ENCODE peak calls at places on chromosomes 5 and 9, in seven cellular contexts. One of them, this sample, is unnamed.
A peak's percentile ranks its signal among the peaks of the same experiment; 100 is the strongest.

GRCh38 chr9:114371986-114372917 is 15.5 kb downstream of the AKNA start:
- DNase-seq in SK-N-SH: peak; percentile 77
- DNase-seq in lung: no peak
- DNase-seq in cardiac fibroblast: peak; percentile 22
- DNase-seq in HCT116: no peak
- DNase-seq in GM23338: no peak
- DNase-seq in colonic mucosa: no peak
- DNase-seq in this sample: no peak

GRCh38 chr9:97986466-97986865 is 3.3 kb downstream of the ANP32B start:
- DNase-seq in lung: no peak
- DNase-seq in GM23338: no peak
- DNase-seq in colonic mucosa: no peak
- DNase-seq in cardiac fibroblast: no peak
- DNase-seq in HCT116: no peak
- DNase-seq in SK-N-SH: no peak
- DNase-seq in this sample: no peak

GRCh38 chr5:137264041-137264440 is 235.1 kb downstream of the SPOCK1 start:
- DNase-seq in cardiac fibroblast: peak; percentile 34
- DNase-seq in GM23338: no peak
- DNase-seq in HCT116: no peak
- DNase-seq in lung: no peak
- DNase-seq in colonic mucosa: no peak
- DNase-seq in SK-N-SH: no peak
- DNase-seq in this sample: no peak

GRCh38 chr9:137807721-137808703 is 69.6 kb upstream of the CACNA1B start:
- DNase-seq in SK-N-SH: no peak
- DNase-seq in HCT116: no peak
- DNase-seq in lung: no peak
- DNase-seq in GM23338: no peak
- DNase-seq in cardiac fibroblast: no peak
- DNase-seq in colonic mucosa: no peak
- DNase-seq in this sample: no peak

GRCh38 chr9:105637787-105638395 is 24.4 kb upstream of the TAL2 start:
- DNase-seq in lung: no peak
- DNase-seq in colonic mucosa: no peak
- DNase-seq in cardiac fibroblast: peak; percentile 16
- DNase-seq in HCT116: no peak
- DNase-seq in SK-N-SH: no peak
- DNase-seq in GM23338: peak; percentile 48
- DNase-seq in this sample: no peak

GRCh38 chr9:114390952-114391351 is 3.2 kb upstream of the AKNA start:
- DNase-seq in lung: no peak
- DNase-seq in colonic mucosa: no peak
- DNase-seq in GM23338: no peak
- DNase-seq in SK-N-SH: no peak
- DNase-seq in HCT116: no peak
- DNase-seq in cardiac fibroblast: no peak
- DNase-seq in this sample: no peak

GRCh38 chr5:67165524-67166459 is 30.8 kb downstream of the CD180 start:
- DNase-seq in colonic mucosa: peak; percentile 91
- DNase-seq in GM23338: peak; percentile 94
- DNase-seq in SK-N-SH: peak; percentile 41
- DNase-seq in HCT116: peak; percentile 73
- DNase-seq in cardiac fibroblast: peak; percentile 87
- DNase-seq in lung: peak; percentile 86
- DNase-seq in this sample: peak; percentile 73

GRCh38 chr5:35920890-35921289 is 17.5 kb downstream of the CAPSL start:
- DNase-seq in lung: no peak
- DNase-seq in cardiac fibroblast: peak; percentile 18
- DNase-seq in GM23338: peak; percentile 50
- DNase-seq in colonic mucosa: no peak
- DNase-seq in SK-N-SH: peak; percentile 33
- DNase-seq in HCT116: no peak
- DNase-seq in this sample: no peak

GRCh38 chr9:38062498-38063362 is 6.3 kb downstream of the SHB start:
- DNase-seq in HCT116: no peak
- DNase-seq in cardiac fibroblast: peak; percentile 72
- DNase-seq in GM23338: no peak
- DNase-seq in SK-N-SH: no peak
- DNase-seq in lung: no peak
- DNase-seq in colonic mucosa: no peak
- DNase-seq in this sample: peak; percentile 83

GRCh38 chr5:125981016-125981415 is 442.2 kb upstream of the GRAMD2B start:
- DNase-seq in HCT116: no peak
- DNase-seq in SK-N-SH: no peak
- DNase-seq in colonic mucosa: no peak
- DNase-seq in GM23338: no peak
- DNase-seq in cardiac fibroblast: no peak
- DNase-seq in lung: no peak
- DNase-seq in this sample: no peak

GRCh38 chr5:472076-472655 is 29.2 kb downstream of the EXOC3 start:
- DNase-seq in cardiac fibroblast: peak; percentile 14
- DNase-seq in GM23338: no peak
- DNase-seq in colonic mucosa: peak; percentile 41
- DNase-seq in lung: no peak
- DNase-seq in HCT116: no peak
- DNase-seq in SK-N-SH: peak; percentile 71
- DNase-seq in this sample: no peak

GRCh38 chr9:70600479-70600878 is 186.0 kb upstream of the KLF9 start:
- DNase-seq in lung: no peak
- DNase-seq in colonic mucosa: no peak
- DNase-seq in SK-N-SH: no peak
- DNase-seq in GM23338: no peak
- DNase-seq in HCT116: no peak
- DNase-seq in cardiac fibroblast: peak; percentile 71
- DNase-seq in this sample: peak; percentile 80

GRCh38 chr5:36150676-36151433 is 832 bp downstream of the LMBRD2 start:
- DNase-seq in colonic mucosa: peak; percentile 44
- DNase-seq in HCT116: peak; percentile 19
- DNase-seq in SK-N-SH: peak; percentile 57
- DNase-seq in GM23338: peak; percentile 74
- DNase-seq in lung: no peak
- DNase-seq in cardiac fibroblast: peak; percentile 58
- DNase-seq in this sample: peak; percentile 45

GRCh38 chr5:134511796-134512660 is 13.4 kb upstream of the JADE2 start:
- DNase-seq in cardiac fibroblast: peak; percentile 74
- DNase-seq in lung: peak; percentile 80
- DNase-seq in colonic mucosa: peak; percentile 72
- DNase-seq in GM23338: peak; percentile 87
- DNase-seq in SK-N-SH: no peak
- DNase-seq in HCT116: no peak
- DNase-seq in this sample: peak; percentile 40

GRCh38 chr5:177427211-177427822 is 841 bp downstream of the GRK6 start:
- DNase-seq in colonic mucosa: no peak
- DNase-seq in SK-N-SH: peak; percentile 78
- DNase-seq in lung: no peak
- DNase-seq in cardiac fibroblast: no peak
- DNase-seq in GM23338: no peak
- DNase-seq in HCT116: no peak
- DNase-seq in this sample: no peak

GRCh38 chr5:6505779-6506557 is 57.3 kb downstream of the UBE2QL1 start:
- DNase-seq in cardiac fibroblast: no peak
- DNase-seq in HCT116: no peak
- DNase-seq in GM23338: no peak
- DNase-seq in SK-N-SH: no peak
- DNase-seq in lung: no peak
- DNase-seq in colonic mucosa: no peak
- DNase-seq in this sample: no peak

GRCh38 chr5:116372931-116373597 is 201.6 kb downstream of the SEMA6A start:
- DNase-seq in SK-N-SH: no peak
- DNase-seq in HCT116: no peak
- DNase-seq in cardiac fibroblast: no peak
- DNase-seq in lung: no peak
- DNase-seq in GM23338: no peak
- DNase-seq in colonic mucosa: no peak
- DNase-seq in this sample: no peak

GRCh38 chr9:72082536-72082935 is 22.1 kb upstream of the C9orf57 start:
- DNase-seq in colonic mucosa: no peak
- DNase-seq in cardiac fibroblast: no peak
- DNase-seq in SK-N-SH: no peak
- DNase-seq in HCT116: no peak
- DNase-seq in lung: no peak
- DNase-seq in GM23338: no peak
- DNase-seq in this sample: no peak

GRCh38 chr5:138083702-138084101 is at the start of gene WNT8A:
- DNase-seq in cardiac fibroblast: no peak
- DNase-seq in GM23338: no peak
- DNase-seq in SK-N-SH: no peak
- DNase-seq in HCT116: no peak
- DNase-seq in colonic mucosa: no peak
- DNase-seq in lung: no peak
- DNase-seq in this sample: no peak

GRCh38 chr9:133658442-133659431 is 22.6 kb downstream of the DBH start:
- DNase-seq in SK-N-SH: no peak
- DNase-seq in HCT116: peak; percentile 15
- DNase-seq in cardiac fibroblast: peak; percentile 12
- DNase-seq in GM23338: no peak
- DNase-seq in lung: peak; percentile 56
- DNase-seq in colonic mucosa: peak; percentile 53
- DNase-seq in this sample: peak; percentile 11

GRCh38 chr5:72133212-72133990 is 26.1 kb downstream of the MAP1B start:
- DNase-seq in GM23338: no peak
- DNase-seq in lung: no peak
- DNase-seq in colonic mucosa: no peak
- DNase-seq in SK-N-SH: no peak
- DNase-seq in cardiac fibroblast: peak; percentile 85
- DNase-seq in HCT116: no peak
- DNase-seq in this sample: no peak

GRCh38 chr5:5141625-5142527 is 1.7 kb downstream of the ADAMTS16 start:
- DNase-seq in lung: peak; percentile 47
- DNase-seq in cardiac fibroblast: peak; percentile 76
- DNase-seq in colonic mucosa: peak; percentile 63
- DNase-seq in GM23338: peak; percentile 87
- DNase-seq in HCT116: peak; percentile 45
- DNase-seq in SK-N-SH: peak; percentile 53
- DNase-seq in this sample: peak; percentile 52

GRCh38 chr5:122264610-122265009 is 47.4 kb upstream of the SNCAIP start:
- DNase-seq in GM23338: no peak
- DNase-seq in colonic mucosa: no peak
- DNase-seq in SK-N-SH: no peak
- DNase-seq in cardiac fibroblast: no peak
- DNase-seq in HCT116: no peak
- DNase-seq in lung: no peak
- DNase-seq in this sample: no peak

GRCh38 chr5:103441523-103441922 is 121.1 kb downstream of the NUDT12 start:
- DNase-seq in lung: no peak
- DNase-seq in cardiac fibroblast: no peak
- DNase-seq in GM23338: peak; percentile 75
- DNase-seq in HCT116: no peak
- DNase-seq in colonic mucosa: no peak
- DNase-seq in SK-N-SH: no peak
- DNase-seq in this sample: no peak
- TF ChIP-seq CTCF in lung: no peak
- TF ChIP-seq CTCF in cardiac fibroblast: no peak
- TF ChIP-seq CTCF in GM23338: peak; percentile 47
- TF ChIP-seq CTCF in HCT116: peak; percentile 58
- TF ChIP-seq CTCF in colonic mucosa: no peak
- TF ChIP-seq CTCF in SK-N-SH: peak; percentile 37
- TF ChIP-seq CTCF in this sample: peak; percentile 37

GRCh38 chr9:16869961-16870605 is 387 bp downstream of the BNC2 start:
- DNase-seq in lung: no peak
- DNase-seq in GM23338: peak; percentile 54
- DNase-seq in cardiac fibroblast: no peak
- DNase-seq in colonic mucosa: no peak
- DNase-seq in HCT116: no peak
- DNase-seq in SK-N-SH: peak; percentile 67
- DNase-seq in this sample: no peak

GRCh38 chr9:16868706-16869105 is 1.8 kb downstream of the BNC2 start:
- DNase-seq in cardiac fibroblast: peak; percentile 54
- DNase-seq in lung: no peak
- DNase-seq in colonic mucosa: no peak
- DNase-seq in SK-N-SH: no peak
- DNase-seq in GM23338: no peak
- DNase-seq in HCT116: no peak
- DNase-seq in this sample: no peak

GRCh38 chr9:16869140-16869903 is 1.1 kb downstream of the BNC2 start:
- DNase-seq in GM23338: peak; percentile 69
- DNase-seq in cardiac fibroblast: peak; percentile 55
- DNase-seq in colonic mucosa: peak; percentile 28
- DNase-seq in HCT116: no peak
- DNase-seq in SK-N-SH: no peak
- DNase-seq in lung: no peak
- DNase-seq in this sample: no peak

GRCh38 chr9:16866542-16866941 is 3.9 kb downstream of the BNC2 start:
- DNase-seq in SK-N-SH: no peak
- DNase-seq in lung: no peak
- DNase-seq in HCT116: no peak
- DNase-seq in GM23338: no peak
- DNase-seq in cardiac fibroblast: peak; percentile 37
- DNase-seq in colonic mucosa: no peak
- DNase-seq in this sample: no peak

GRCh38 chr9:16867571-16868311 is 2.7 kb downstream of the BNC2 start:
- DNase-seq in SK-N-SH: no peak
- DNase-seq in GM23338: peak; percentile 36
- DNase-seq in lung: no peak
- DNase-seq in cardiac fibroblast: peak; percentile 76
- DNase-seq in HCT116: no peak
- DNase-seq in colonic mucosa: no peak
- DNase-seq in this sample: peak; percentile 84
- H3K4me3 ChIP-seq in SK-N-SH: peak overlapping the region; percentile 35
- H3K4me3 ChIP-seq in GM23338: no peak overlapping the region
- H3K4me3 ChIP-seq in lung: no peak overlapping the region
- H3K4me3 ChIP-seq in cardiac fibroblast: peak overlapping the region; percentile 14
- H3K4me3 ChIP-seq in HCT116: no peak overlapping the region
- H3K4me3 ChIP-seq in colonic mucosa: no peak overlapping the region
- H3K4me3 ChIP-seq in this sample: peak overlapping the region; percentile 89

GRCh38 chr9:95875305-95876137 is at the start of gene ERCC6L2:
- DNase-seq in GM23338: peak; percentile 100
- DNase-seq in SK-N-SH: peak; percentile 92
- DNase-seq in lung: peak; percentile 96
- DNase-seq in HCT116: peak; percentile 99
- DNase-seq in cardiac fibroblast: peak; percentile 99
- DNase-seq in colonic mucosa: peak; percentile 95
- DNase-seq in this sample: peak; percentile 98
- TF ChIP-seq CTCF in GM23338: no peak
- TF ChIP-seq CTCF in SK-N-SH: no peak
- TF ChIP-seq CTCF in lung: no peak
- TF ChIP-seq CTCF in HCT116: no peak
- TF ChIP-seq CTCF in cardiac fibroblast: no peak
- TF ChIP-seq CTCF in colonic mucosa: no peak
- TF ChIP-seq CTCF in this sample: no peak

DNA sequence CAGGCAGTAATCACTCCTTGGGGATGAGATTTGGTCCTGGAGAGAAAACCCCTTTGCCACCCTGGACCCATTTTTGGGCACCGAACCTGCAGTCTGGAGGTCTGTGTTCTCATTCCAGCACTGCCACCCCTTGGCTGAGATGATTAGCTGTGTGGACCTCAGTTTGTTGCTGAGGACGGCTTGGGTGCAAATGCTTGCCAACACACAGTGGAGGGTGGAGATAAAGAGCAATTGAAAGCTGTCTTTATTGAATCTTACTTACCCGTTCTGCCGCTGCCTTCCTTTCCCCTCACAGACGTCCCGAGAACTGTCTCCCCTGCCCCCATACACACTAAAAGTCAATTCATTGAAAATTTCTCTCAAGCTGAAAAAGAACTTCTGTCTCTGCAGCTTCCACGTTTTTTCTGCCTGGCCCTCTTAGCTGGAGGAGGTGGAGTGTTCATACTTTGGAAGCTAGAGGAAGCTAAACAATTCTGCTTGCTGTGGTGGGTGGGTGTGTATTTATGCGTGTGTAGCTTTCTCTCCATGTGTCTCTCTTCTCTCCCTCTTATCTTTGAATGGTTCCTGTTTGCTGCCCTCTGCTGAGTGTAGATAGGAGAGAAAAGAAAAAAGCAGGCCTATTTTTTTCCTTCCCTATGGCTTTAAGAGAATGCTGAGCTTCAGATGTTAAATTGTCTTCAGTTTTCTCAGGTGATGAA is 6.6 kb downstream of the GALNT10 start:
- DNase-seq in colonic mucosa: no peak
- DNase-seq in GM23338: peak; percentile 51
- DNase-seq in HCT116: no peak
- DNase-seq in lung: no peak
- DNase-seq in cardiac fibroblast: peak; percentile 41
- DNase-seq in SK-N-SH: peak; percentile 59
- DNase-seq in this sample: peak; percentile 58
- H3K4me3 ChIP-seq in colonic mucosa: no peak overlapping the region
- H3K4me3 ChIP-seq in GM23338: peak overlapping the region; percentile 23
- H3K4me3 ChIP-seq in HCT116: no peak overlapping the region
- H3K4me3 ChIP-seq in lung: no peak overlapping the region
- H3K4me3 ChIP-seq in cardiac fibroblast: no peak overlapping the region
- H3K4me3 ChIP-seq in SK-N-SH: no peak overlapping the region
- H3K4me3 ChIP-seq in this sample: no peak overlapping the region